ENCODE peak calls at places on chromosomes 11 and 22, in ten cellular contexts. One of them, this sample, is unnamed.

GRCh38 chr11:104410336-104410735 is 246.4 kb upstream of the PDGFD start:
- DNase-seq in HFF-Myc: no peak
- DNase-seq in CD8-positive, alpha-beta memory T cell: no peak
- DNase-seq in choroid plexus epithelial cell: no peak
- DNase-seq in A549: no peak
- DNase-seq in dorsolateral prefrontal cortex: no peak
- DNase-seq in Jurkat, Clone E6-1: no peak
- DNase-seq in renal cortical epithelial cell: peak
- DNase-seq in IMR-90: no peak
- DNase-seq in spleen: no peak
- DNase-seq in this sample: no peak

GRCh38 chr11:16001899-16002426 is 354.4 kb downstream of the SOX6 start:
- DNase-seq in HFF-Myc: peak
- DNase-seq in CD8-positive, alpha-beta memory T cell: no peak
- DNase-seq in choroid plexus epithelial cell: peak
- DNase-seq in A549: peak
- DNase-seq in dorsolateral prefrontal cortex: no peak
- DNase-seq in Jurkat, Clone E6-1: peak
- DNase-seq in renal cortical epithelial cell: peak
- DNase-seq in IMR-90: peak
- DNase-seq in spleen: no peak
- DNase-seq in this sample: peak

GRCh38 chr11:46947399-46948077 is 11.0 kb downstream of the CSTPP1 start:
- DNase-seq in HFF-Myc: no peak
- DNase-seq in CD8-positive, alpha-beta memory T cell: no peak
- DNase-seq in choroid plexus epithelial cell: no peak
- DNase-seq in A549: no peak
- DNase-seq in dorsolateral prefrontal cortex: no peak
- DNase-seq in Jurkat, Clone E6-1: no peak
- DNase-seq in renal cortical epithelial cell: no peak
- DNase-seq in IMR-90: no peak
- DNase-seq in spleen: no peak
- DNase-seq in this sample: no peak

GRCh38 chr11:83162377-83162776 is 5.4 kb downstream of the PCF11 start:
- DNase-seq in HFF-Myc: no peak
- DNase-seq in CD8-positive, alpha-beta memory T cell: peak
- DNase-seq in choroid plexus epithelial cell: peak
- DNase-seq in A549: no peak
- DNase-seq in dorsolateral prefrontal cortex: no peak
- DNase-seq in Jurkat, Clone E6-1: no peak
- DNase-seq in renal cortical epithelial cell: no peak
- DNase-seq in IMR-90: peak
- DNase-seq in spleen: no peak
- DNase-seq in this sample: no peak

GRCh38 chr11:77470971-77471370 is 2.9 kb downstream of the PAK1 start:
- DNase-seq in HFF-Myc: no peak
- DNase-seq in CD8-positive, alpha-beta memory T cell: no peak
- DNase-seq in choroid plexus epithelial cell: no peak
- DNase-seq in A549: no peak
- DNase-seq in dorsolateral prefrontal cortex: no peak
- DNase-seq in Jurkat, Clone E6-1: no peak
- DNase-seq in renal cortical epithelial cell: no peak
- DNase-seq in IMR-90: no peak
- DNase-seq in spleen: no peak
- DNase-seq in this sample: no peak

GRCh38 chr11:132856032-132856431 is 676.3 kb downstream of the OPCML start:
- DNase-seq in HFF-Myc: no peak
- DNase-seq in CD8-positive, alpha-beta memory T cell: no peak
- DNase-seq in choroid plexus epithelial cell: no peak
- DNase-seq in A549: no peak
- DNase-seq in dorsolateral prefrontal cortex: no peak
- DNase-seq in Jurkat, Clone E6-1: no peak
- DNase-seq in renal cortical epithelial cell: no peak
- DNase-seq in IMR-90: no peak
- DNase-seq in spleen: no peak
- DNase-seq in this sample: no peak

GRCh38 chr11:69427337-69427736 is 54.1 kb upstream of the LINC01488 start:
- DNase-seq in HFF-Myc: no peak
- DNase-seq in CD8-positive, alpha-beta memory T cell: no peak
- DNase-seq in choroid plexus epithelial cell: no peak
- DNase-seq in A549: no peak
- DNase-seq in dorsolateral prefrontal cortex: no peak
- DNase-seq in Jurkat, Clone E6-1: no peak
- DNase-seq in renal cortical epithelial cell: no peak
- DNase-seq in IMR-90: no peak
- DNase-seq in spleen: peak
- DNase-seq in this sample: no peak

GRCh38 chr11:66543263-66544107 is 2.4 kb downstream of the ZDHHC24 start:
- DNase-seq in HFF-Myc: peak
- DNase-seq in CD8-positive, alpha-beta memory T cell: peak
- DNase-seq in choroid plexus epithelial cell: peak
- DNase-seq in A549: no peak
- DNase-seq in dorsolateral prefrontal cortex: peak
- DNase-seq in Jurkat, Clone E6-1: peak
- DNase-seq in renal cortical epithelial cell: no peak
- DNase-seq in IMR-90: peak
- DNase-seq in spleen: peak
- DNase-seq in this sample: no peak

GRCh38 chr11:95074806-95075563 is 8.3 kb downstream of the SRSF8 start:
- DNase-seq in HFF-Myc: no peak
- DNase-seq in CD8-positive, alpha-beta memory T cell: no peak
- DNase-seq in choroid plexus epithelial cell: peak
- DNase-seq in A549: no peak
- DNase-seq in dorsolateral prefrontal cortex: no peak
- DNase-seq in Jurkat, Clone E6-1: no peak
- DNase-seq in renal cortical epithelial cell: peak
- DNase-seq in IMR-90: no peak
- DNase-seq in spleen: peak
- DNase-seq in this sample: peak

GRCh38 chr11:66314186-66314501 is 2.7 kb downstream of the CD248 start:
- DNase-seq in HFF-Myc: no peak
- DNase-seq in CD8-positive, alpha-beta memory T cell: no peak
- DNase-seq in choroid plexus epithelial cell: no peak
- DNase-seq in A549: no peak
- DNase-seq in dorsolateral prefrontal cortex: no peak
- DNase-seq in Jurkat, Clone E6-1: no peak
- DNase-seq in renal cortical epithelial cell: no peak
- DNase-seq in IMR-90: no peak
- DNase-seq in spleen: no peak
- DNase-seq in this sample: no peak

GRCh38 chr22:41429232-41429945 is 17.2 kb downstream of the TOB2 start:
- DNase-seq in HFF-Myc: no peak
- DNase-seq in CD8-positive, alpha-beta memory T cell: no peak
- DNase-seq in choroid plexus epithelial cell: no peak
- DNase-seq in A549: no peak
- DNase-seq in dorsolateral prefrontal cortex: no peak
- DNase-seq in Jurkat, Clone E6-1: no peak
- DNase-seq in renal cortical epithelial cell: no peak
- DNase-seq in IMR-90: no peak
- DNase-seq in spleen: no peak
- DNase-seq in this sample: peak

GRCh38 chr11:97259434-97259833 is 869.6 kb downstream of the JRKL start:
- DNase-seq in HFF-Myc: no peak
- DNase-seq in CD8-positive, alpha-beta memory T cell: no peak
- DNase-seq in choroid plexus epithelial cell: no peak
- DNase-seq in A549: no peak
- DNase-seq in dorsolateral prefrontal cortex: no peak
- DNase-seq in Jurkat, Clone E6-1: no peak
- DNase-seq in renal cortical epithelial cell: no peak
- DNase-seq in IMR-90: no peak
- DNase-seq in spleen: no peak
- DNase-seq in this sample: no peak

GRCh38 chr11:1060885-1061616 is 13.6 kb upstream of the MUC2 start:
- DNase-seq in HFF-Myc: peak
- DNase-seq in CD8-positive, alpha-beta memory T cell: no peak
- DNase-seq in choroid plexus epithelial cell: peak
- DNase-seq in A549: peak
- DNase-seq in dorsolateral prefrontal cortex: no peak
- DNase-seq in Jurkat, Clone E6-1: no peak
- DNase-seq in renal cortical epithelial cell: peak
- DNase-seq in IMR-90: peak
- DNase-seq in spleen: peak
- DNase-seq in this sample: peak

GRCh38 chr11:34798985-34799384 is 117.2 kb downstream of the APIP start:
- DNase-seq in HFF-Myc: no peak
- DNase-seq in CD8-positive, alpha-beta memory T cell: no peak
- DNase-seq in choroid plexus epithelial cell: no peak
- DNase-seq in A549: no peak
- DNase-seq in dorsolateral prefrontal cortex: no peak
- DNase-seq in Jurkat, Clone E6-1: no peak
- DNase-seq in renal cortical epithelial cell: no peak
- DNase-seq in IMR-90: no peak
- DNase-seq in spleen: no peak
- DNase-seq in this sample: no peak

GRCh38 chr11:1153951-1154487 is 3.7 kb upstream of the MUC5AC start:
- DNase-seq in HFF-Myc: peak
- DNase-seq in CD8-positive, alpha-beta memory T cell: no peak
- DNase-seq in choroid plexus epithelial cell: peak
- DNase-seq in A549: peak
- DNase-seq in dorsolateral prefrontal cortex: no peak
- DNase-seq in Jurkat, Clone E6-1: no peak
- DNase-seq in renal cortical epithelial cell: peak
- DNase-seq in IMR-90: peak
- DNase-seq in spleen: peak
- DNase-seq in this sample: peak

GRCh38 chr11:70491696-70492472 is 93.6 kb downstream of the CTTN start:
- DNase-seq in HFF-Myc: no peak
- DNase-seq in CD8-positive, alpha-beta memory T cell: no peak
- DNase-seq in choroid plexus epithelial cell: no peak
- DNase-seq in A549: no peak
- DNase-seq in dorsolateral prefrontal cortex: no peak
- DNase-seq in Jurkat, Clone E6-1: no peak
- DNase-seq in renal cortical epithelial cell: no peak
- DNase-seq in IMR-90: no peak
- DNase-seq in spleen: peak
- DNase-seq in this sample: no peak

GRCh38 chr11:66317766-66318575 is 1.1 kb upstream of the CD248 start:
- DNase-seq in HFF-Myc: peak
- DNase-seq in CD8-positive, alpha-beta memory T cell: peak
- DNase-seq in choroid plexus epithelial cell: peak
- DNase-seq in A549: no peak
- DNase-seq in dorsolateral prefrontal cortex: peak
- DNase-seq in Jurkat, Clone E6-1: peak
- DNase-seq in renal cortical epithelial cell: peak
- DNase-seq in IMR-90: peak
- DNase-seq in spleen: peak
- DNase-seq in this sample: peak

GRCh38 chr11:61853698-61854169 is 25.6 kb downstream of the FADS2 start:
- DNase-seq in HFF-Myc: no peak
- DNase-seq in CD8-positive, alpha-beta memory T cell: no peak
- DNase-seq in choroid plexus epithelial cell: no peak
- DNase-seq in A549: no peak
- DNase-seq in dorsolateral prefrontal cortex: peak
- DNase-seq in Jurkat, Clone E6-1: no peak
- DNase-seq in renal cortical epithelial cell: no peak
- DNase-seq in IMR-90: no peak
- DNase-seq in spleen: peak
- DNase-seq in this sample: no peak

GRCh38 chr22:37284807-37285355 is 2.6 kb downstream of the CYTH4 start:
- DNase-seq in HFF-Myc: no peak
- DNase-seq in CD8-positive, alpha-beta memory T cell: peak
- DNase-seq in choroid plexus epithelial cell: no peak
- DNase-seq in A549: no peak
- DNase-seq in dorsolateral prefrontal cortex: peak
- DNase-seq in Jurkat, Clone E6-1: no peak
- DNase-seq in renal cortical epithelial cell: no peak
- DNase-seq in IMR-90: no peak
- DNase-seq in spleen: peak
- DNase-seq in this sample: no peak

GRCh38 chr22:42743501-42743991 is 22.9 kb upstream of the A4GALT start:
- DNase-seq in HFF-Myc: no peak
- DNase-seq in CD8-positive, alpha-beta memory T cell: no peak
- DNase-seq in choroid plexus epithelial cell: peak
- DNase-seq in A549: no peak
- DNase-seq in dorsolateral prefrontal cortex: no peak
- DNase-seq in Jurkat, Clone E6-1: no peak
- DNase-seq in renal cortical epithelial cell: no peak
- DNase-seq in IMR-90: no peak
- DNase-seq in spleen: peak
- DNase-seq in this sample: peak

GRCh38 chr22:39707816-39708215 is 137.3 kb downstream of the CACNA1I start:
- DNase-seq in HFF-Myc: no peak
- DNase-seq in CD8-positive, alpha-beta memory T cell: no peak
- DNase-seq in choroid plexus epithelial cell: no peak
- DNase-seq in A549: no peak
- DNase-seq in dorsolateral prefrontal cortex: no peak
- DNase-seq in Jurkat, Clone E6-1: no peak
- DNase-seq in renal cortical epithelial cell: no peak
- DNase-seq in IMR-90: no peak
- DNase-seq in spleen: no peak
- DNase-seq in this sample: no peak

GRCh38 chr22:40602231-40602630 is 34.3 kb downstream of the MRTFA start:
- DNase-seq in HFF-Myc: no peak
- DNase-seq in CD8-positive, alpha-beta memory T cell: no peak
- DNase-seq in choroid plexus epithelial cell: peak
- DNase-seq in A549: no peak
- DNase-seq in dorsolateral prefrontal cortex: no peak
- DNase-seq in Jurkat, Clone E6-1: no peak
- DNase-seq in renal cortical epithelial cell: no peak
- DNase-seq in IMR-90: no peak
- DNase-seq in spleen: no peak
- DNase-seq in this sample: peak

GRCh38 chr11:83037877-83038276 is 33.8 kb downstream of the RAB30 start:
- DNase-seq in HFF-Myc: no peak
- DNase-seq in CD8-positive, alpha-beta memory T cell: no peak
- DNase-seq in choroid plexus epithelial cell: no peak
- DNase-seq in A549: no peak
- DNase-seq in dorsolateral prefrontal cortex: no peak
- DNase-seq in Jurkat, Clone E6-1: no peak
- DNase-seq in renal cortical epithelial cell: no peak
- DNase-seq in IMR-90: no peak
- DNase-seq in spleen: no peak
- DNase-seq in this sample: peak

GRCh38 chr22:48628891-48629559 is 1198.6 kb downstream of the BRD1 start:
- DNase-seq in HFF-Myc: no peak
- DNase-seq in CD8-positive, alpha-beta memory T cell: no peak
- DNase-seq in choroid plexus epithelial cell: no peak
- DNase-seq in A549: no peak
- DNase-seq in dorsolateral prefrontal cortex: no peak
- DNase-seq in Jurkat, Clone E6-1: no peak
- DNase-seq in renal cortical epithelial cell: no peak
- DNase-seq in IMR-90: no peak
- DNase-seq in spleen: no peak
- DNase-seq in this sample: no peak

GRCh38 chr22:24191381-24191841 is 10.1 kb downstream of the SUSD2 start:
- DNase-seq in HFF-Myc: no peak
- DNase-seq in CD8-positive, alpha-beta memory T cell: no peak
- DNase-seq in choroid plexus epithelial cell: no peak
- DNase-seq in A549: no peak
- DNase-seq in dorsolateral prefrontal cortex: no peak
- DNase-seq in Jurkat, Clone E6-1: no peak
- DNase-seq in renal cortical epithelial cell: no peak
- DNase-seq in IMR-90: no peak
- DNase-seq in spleen: peak
- DNase-seq in this sample: no peak

GRCh38 chr11:66281001-66281400 is 3.0 kb downstream of the CNIH2 start:
- DNase-seq in HFF-Myc: no peak
- DNase-seq in CD8-positive, alpha-beta memory T cell: no peak
- DNase-seq in choroid plexus epithelial cell: no peak
- DNase-seq in A549: no peak
- DNase-seq in dorsolateral prefrontal cortex: no peak
- DNase-seq in Jurkat, Clone E6-1: no peak
- DNase-seq in renal cortical epithelial cell: no peak
- DNase-seq in IMR-90: no peak
- DNase-seq in spleen: no peak
- DNase-seq in this sample: no peak

GRCh38 chr11:80727315-80727714 is 1286.5 kb upstream of the TENM4 start:
- DNase-seq in HFF-Myc: no peak
- DNase-seq in CD8-positive, alpha-beta memory T cell: no peak
- DNase-seq in choroid plexus epithelial cell: peak
- DNase-seq in A549: no peak
- DNase-seq in dorsolateral prefrontal cortex: peak
- DNase-seq in Jurkat, Clone E6-1: peak
- DNase-seq in renal cortical epithelial cell: peak
- DNase-seq in IMR-90: no peak
- DNase-seq in spleen: no peak
- DNase-seq in this sample: peak

GRCh38 chr11:12516387-12517110 is 139.2 kb downstream of the PARVA start:
- DNase-seq in HFF-Myc: no peak
- DNase-seq in CD8-positive, alpha-beta memory T cell: no peak
- DNase-seq in choroid plexus epithelial cell: no peak
- DNase-seq in A549: no peak
- DNase-seq in dorsolateral prefrontal cortex: no peak
- DNase-seq in Jurkat, Clone E6-1: no peak
- DNase-seq in renal cortical epithelial cell: no peak
- DNase-seq in IMR-90: no peak
- DNase-seq in spleen: no peak
- DNase-seq in this sample: no peak

This sample was measured in RPMI7951.